ENCODE peak calls at places on chromosomes 3 and 15, in eight cellular contexts. B is psoas muscle; Q is fibroblast of lung; M is cardiac muscle cell; F is CD8-positive, alpha-beta T cell; S is right lobe of liver; W is lung; I is brain microvascular endothelial cell. X is an unnamed sample.

GRCh38 chr3:126014252-126014651 is 45.3 kb downstream of the ROPN1B start:
- DNase-seq in I (peak; percentile 19), F (no peak), M (peak; percentile 35), Q (peak; percentile 75), W (peak; percentile 9), S (no peak), B (no peak), X (peak; percentile 35)

GRCh38 chr3:73484656-73485248 is 140.0 kb downstream of the PDZRN3 start:
- DNase-seq in I (no peak), F (no peak), B (no peak), Q (no peak), W (no peak), M (no peak), S (no peak), X (no peak)

GRCh38 chr3:182792901-182793662 is at the start of gene ATP11B:
- DNase-seq in Q (peak; percentile 51), B (peak; percentile 83), W (peak; percentile 76), F (peak; percentile 75), I (peak; percentile 46), S (peak; percentile 88), M (peak; percentile 53), X (no peak)

GRCh38 chr15:71010997-71011396 is 104.3 kb upstream of the THSD4 start:
- DNase-seq in Q (no peak), W (no peak), B (no peak), S (no peak), I (no peak), F (no peak), M (no peak), X (no peak)

GRCh38 chr3:190514163-190515153 is 573 bp downstream of the IL1RAP start:
- DNase-seq in M (peak; percentile 73), Q (peak; percentile 60), B (peak; percentile 57), S (peak; percentile 70), W (peak; percentile 36), F (peak; percentile 17), I (peak; percentile 38), X (no peak)

GRCh38 chr3:36302110-36302509 is 78.2 kb upstream of the STAC start:
- DNase-seq in F (no peak), Q (no peak), M (no peak), B (no peak), S (no peak), W (no peak), I (no peak), X (no peak)

GRCh38 chr15:52728899-52729298 is 49.7 kb upstream of the ATOSA start:
- DNase-seq in F (no peak), W (no peak), B (no peak), S (no peak), I (no peak), M (peak; percentile 24), Q (peak; percentile 70), X (peak; percentile 84)

GRCh38 chr3:66572090-66572632 is 71.3 kb upstream of the LRIG1 start:
- DNase-seq in I (no peak), Q (no peak), S (no peak), B (no peak), F (no peak), M (no peak), W (no peak), X (no peak)

GRCh38 chr3:72593881-72594397 is 254.3 kb downstream of the SHQ1 start:
- DNase-seq in I (no peak), Q (peak; percentile 8), W (no peak), M (peak; percentile 41), B (no peak), F (no peak), S (peak; percentile 82), X (no peak)

GRCh38 chr3:13650210-13651056 is 101.5 kb downstream of the FBLN2 start:
- DNase-seq in M (peak; percentile 83), I (peak; percentile 60), F (peak; percentile 69), W (peak; percentile 78), Q (peak; percentile 52), B (peak; percentile 89), S (peak; percentile 84), X (no peak)

GRCh38 chr3:125072310-125072709 is 16.5 kb upstream of the HEG1 start:
- DNase-seq in W (no peak), M (peak; percentile 41), F (no peak), B (no peak), S (no peak), Q (peak; percentile 78), I (no peak), X (no peak)

GRCh38 chr3:29453278-29453961 is 172.5 kb downstream of the RBMS3 start:
- DNase-seq in I (no peak), F (no peak), Q (no peak), M (peak; percentile 39), W (peak; percentile 38), B (peak; percentile 59), S (peak; percentile 51), X (no peak)

GRCh38 chr3:4065080-4065479 is 238.1 kb upstream of the SETMAR start:
- DNase-seq in F (no peak), I (no peak), M (no peak), B (no peak), S (no peak), W (no peak), Q (no peak), X (no peak)

GRCh38 chr15:69956417-69956816 is 141.3 kb downstream of the TLE3 start:
- DNase-seq in I (no peak), Q (no peak), S (no peak), M (no peak), B (no peak), W (no peak), F (no peak), X (no peak)

GRCh38 chr3:94336076-94336741 is 273.3 kb downstream of the NSUN3 start:
- DNase-seq in F (no peak), B (no peak), Q (peak; percentile 63), M (peak; percentile 57), W (no peak), I (peak; percentile 40), S (no peak), X (peak; percentile 0)

DNA sequence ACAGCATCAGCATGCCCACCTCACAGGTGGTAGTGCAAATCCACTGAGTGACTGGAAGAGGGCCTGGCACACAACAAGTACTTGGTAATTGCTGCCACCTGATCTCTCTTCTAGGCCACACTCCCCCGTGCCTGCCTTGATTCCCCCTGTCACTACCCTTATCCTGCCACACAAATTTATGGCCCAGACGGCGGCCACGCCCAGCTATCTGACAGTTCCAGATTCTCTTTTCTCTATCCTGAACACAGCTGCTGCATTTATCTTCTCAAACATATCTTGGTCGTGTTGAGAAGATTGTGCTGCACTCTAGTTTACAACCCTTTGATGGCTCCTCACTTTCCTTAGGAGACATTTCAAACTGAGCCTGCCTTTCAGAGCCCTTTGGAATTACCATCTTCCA is 585.2 kb downstream of the NTRK3 start:
- DNase-seq in F (no peak), M (no peak), S (no peak), B (no peak), I (no peak), W (no peak), Q (no peak), X (no peak)
- TF ChIP-seq CTCF in F (no peak), M (no peak), S (no peak), B (no peak), I (no peak), W (no peak), Q (no peak), X (no peak)

GRCh38 chr3:177609613-177610012 is 412.3 kb upstream of the TBL1XR1 start:
- DNase-seq in M (no peak), S (no peak), Q (no peak), W (no peak), I (no peak), F (no peak), B (no peak), X (no peak)

GRCh38 chr3:177610677-177611654 is 413.7 kb upstream of the TBL1XR1 start:
- DNase-seq in W (peak; percentile 41), F (no peak), M (no peak), I (no peak), S (peak; percentile 70), B (no peak), Q (peak; percentile 59), X (no peak)

GRCh38 chr3:177610262-177610661 is 413.0 kb upstream of the TBL1XR1 start:
- DNase-seq in F (no peak), B (no peak), I (no peak), S (no peak), M (no peak), W (no peak), Q (no peak), X (no peak)

GRCh38 chr3:177613901-177614300 is 416.6 kb upstream of the TBL1XR1 start:
- DNase-seq in F (no peak), Q (no peak), W (no peak), S (no peak), B (no peak), I (no peak), M (no peak), X (no peak)

DNA sequence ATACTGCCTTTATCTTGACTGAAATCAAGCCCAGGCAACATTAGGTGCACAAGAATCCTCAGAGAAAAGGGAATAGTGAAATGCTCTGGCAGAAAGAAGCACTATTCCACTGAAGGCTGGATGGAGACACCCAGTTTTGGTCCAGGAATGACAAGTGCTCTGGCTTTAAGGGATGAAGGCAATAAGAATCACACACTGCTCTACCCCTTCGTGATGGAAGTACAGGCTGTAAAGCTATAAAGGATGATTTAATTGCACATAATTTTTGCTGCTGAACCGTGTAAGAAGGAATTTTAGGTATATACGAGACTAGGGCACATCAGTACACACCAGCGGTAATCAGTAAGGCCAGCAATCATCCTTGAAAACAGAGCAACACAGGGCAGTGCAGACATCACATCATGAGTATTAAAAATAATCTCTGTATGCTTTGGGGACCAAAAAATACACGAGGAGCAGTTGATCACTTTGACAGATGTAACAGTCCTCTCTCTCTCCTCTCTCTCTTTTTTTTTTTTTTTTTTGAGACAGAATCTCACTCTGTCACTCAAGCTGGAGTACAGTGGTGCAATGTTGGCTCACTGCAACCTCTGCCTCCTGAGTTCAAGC is 414.6 kb upstream of the TBL1XR1 start:
- DNase-seq in W (no peak), M (no peak), F (no peak), B (no peak), I (no peak), S (no peak), Q (no peak), X (no peak)
- H3K4me3 ChIP-seq in W (no peak overlapping the region), M (no peak overlapping the region), F (no peak overlapping the region), B (no peak overlapping the region), I (no peak overlapping the region), S (no peak overlapping the region), Q (no peak overlapping the region), X (no peak overlapping the region)

DNA sequence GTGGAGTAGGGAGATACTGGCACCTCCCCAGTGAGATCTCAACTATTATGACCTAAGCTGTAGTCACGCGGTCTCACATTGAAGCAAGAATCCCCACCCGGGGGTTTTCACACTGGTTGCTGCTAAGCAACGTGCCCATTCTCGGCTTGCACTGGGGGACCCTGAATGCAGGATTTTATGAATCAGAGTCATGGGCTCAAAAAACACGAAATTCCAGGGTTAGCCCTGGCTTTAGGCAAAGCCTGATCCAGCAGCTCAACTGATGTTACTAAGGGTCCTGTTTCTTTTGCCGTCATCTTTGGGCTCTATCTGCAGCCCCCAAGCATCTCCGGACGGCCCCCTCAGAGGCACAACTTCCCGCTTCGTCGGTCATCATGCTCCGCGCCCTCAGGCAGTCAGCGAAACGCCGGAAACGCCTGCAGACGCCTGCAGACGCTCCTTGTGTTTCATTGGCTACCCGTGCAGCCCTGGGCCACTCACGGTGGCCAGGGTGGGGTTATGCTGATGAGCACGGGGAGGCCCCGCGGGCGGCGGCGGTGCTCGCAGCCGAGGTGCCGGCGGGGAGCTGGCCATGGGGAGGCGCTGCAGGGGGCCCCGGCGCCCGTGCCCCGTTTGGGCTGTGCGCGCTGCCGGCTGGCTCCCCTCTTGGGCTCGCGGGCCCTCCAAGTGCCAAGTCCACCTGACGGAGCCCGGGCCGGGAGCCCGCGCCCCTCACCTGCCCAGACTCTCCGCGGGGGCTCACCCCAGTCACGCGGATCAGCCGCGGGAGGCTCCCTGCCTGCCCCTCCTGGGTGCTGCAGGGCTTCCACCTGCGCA is 25.8 kb downstream of the EFCC1 start:
- DNase-seq in F (peak; percentile 87), W (peak; percentile 89), I (peak; percentile 77), M (peak; percentile 90), Q (peak; percentile 83), B (peak; percentile 94), S (peak; percentile 90), X (no peak)
- TF ChIP-seq CTCF in F (peak; percentile 84), W (peak; percentile 57), I (peak; percentile 33), M (peak; percentile 39), Q (no peak), B (peak; percentile 62), S (peak; percentile 64), X (peak; percentile 10)

GRCh38 chr3:122245513-122246174 is 62.2 kb downstream of the CASR start:
- DNase-seq in F (no peak), Q (peak; percentile 84), M (peak; percentile 27), B (no peak), S (no peak), I (peak; percentile 1), W (no peak), X (no peak)
- H3K4me3 ChIP-seq in F (no peak overlapping the region), Q (no peak overlapping the region), M (no peak overlapping the region), B (peak overlapping the region; percentile 5), S (no peak overlapping the region), I (no peak overlapping the region), W (no peak overlapping the region), X (no peak overlapping the region)

X was measured in BJ.